ENCODE peak calls at places on chromosome 20, in four cellular contexts. C is HepG2, H is GM12878, D is K562. Y is an unnamed sample.

GRCh38 chr20:32495217-32495565 is 89.9 kb downstream of the NOL4L start:
- DNase-seq in C (no peak), H (no peak), D (no peak), Y (no peak)

GRCh38 chr20:46022411-46023147 is 6.4 kb upstream of the SLC12A5 start:
- DNase-seq in C (peak), H (no peak), D (peak), Y (no peak)

GRCh38 chr20:44501448-44501847 is 20.4 kb downstream of the SERINC3 start:
- DNase-seq in C (no peak), H (no peak), D (no peak), Y (no peak)

GRCh38 chr20:22320245-22320915 is 264.0 kb downstream of the FOXA2 start:
- DNase-seq in C (no peak), H (no peak), D (no peak), Y (no peak)

GRCh38 chr20:31608256-31608980 is 3.3 kb downstream of the ID1 start:
- DNase-seq in C (peak), H (no peak), D (peak), Y (peak)

GRCh38 chr20:54073288-54073687 is 2.9 kb upstream of the BCAS1 start:
- DNase-seq in C (no peak), H (no peak), D (no peak), Y (no peak)

GRCh38 chr20:46709459-46710148 is at the start of gene SLC2A10:
- DNase-seq in C (peak), H (no peak), D (peak), Y (peak)

GRCh38 chr20:3768342-3769130 is 983 bp upstream of the ADISSP start:
- DNase-seq in C (peak), H (no peak), D (peak), Y (peak)

GRCh38 chr20:17014217-17014616 is 212.6 kb upstream of the PCSK2 start:
- DNase-seq in C (no peak), H (no peak), D (no peak), Y (no peak)

GRCh38 chr20:25280051-25280573 is 32.2 kb downstream of the PYGB start:
- DNase-seq in C (no peak), H (no peak), D (no peak), Y (no peak)

GRCh38 chr20:50580016-50580747 is 70.0 kb downstream of the PTPN1 start:
- DNase-seq in C (peak), H (no peak), D (peak), Y (peak)

GRCh38 chr20:51700809-51701285 is 67.3 kb downstream of the ATP9A start:
- DNase-seq in C (peak), H (no peak), D (peak), Y (peak)
- TF ChIP-seq MYC in C (no peak), H (no peak), D (no peak), Y (no peak)

DNA sequence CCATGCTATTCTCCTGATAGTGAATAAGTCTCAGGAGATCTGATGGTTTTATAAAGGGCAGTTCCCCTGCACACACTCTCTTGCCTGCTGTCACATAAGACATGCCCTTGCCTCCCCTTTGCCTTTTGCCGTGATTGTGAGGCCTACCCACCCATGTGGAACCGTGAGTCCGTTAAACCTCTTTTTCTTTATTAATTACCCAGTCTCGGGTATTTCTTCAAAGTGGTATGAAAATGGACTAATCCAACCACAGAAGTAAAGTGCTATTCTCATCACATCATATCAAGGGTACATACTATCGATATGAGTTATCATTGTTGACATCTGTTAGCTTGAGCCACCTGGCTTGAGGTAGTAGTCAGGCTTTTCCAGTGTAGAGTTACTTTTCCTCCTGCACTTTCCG is 2.3 kb downstream of the MANBAL start:
- DNase-seq in C (no peak), H (peak), D (no peak), Y (no peak)
- H3K4me3 ChIP-seq in C (no peak), H (peak), D (no peak), Y (no peak)

GRCh38 chr20:1943267-1944002 is 48.2 kb downstream of the SIRPA start:
- DNase-seq in C (peak), H (no peak), D (no peak), Y (no peak)

GRCh38 chr20:1946442-1946761 is 47.5 kb downstream of the PDYN start:
- DNase-seq in C (no peak), H (no peak), D (no peak), Y (no peak)

GRCh38 chr20:1945660-1946059 is 48.2 kb downstream of the PDYN start:
- DNase-seq in C (no peak), H (no peak), D (no peak), Y (no peak)

GRCh38 chr20:1944345-1945099 is 49.3 kb downstream of the SIRPA start:
- DNase-seq in C (no peak), H (no peak), D (no peak), Y (no peak)

DNA sequence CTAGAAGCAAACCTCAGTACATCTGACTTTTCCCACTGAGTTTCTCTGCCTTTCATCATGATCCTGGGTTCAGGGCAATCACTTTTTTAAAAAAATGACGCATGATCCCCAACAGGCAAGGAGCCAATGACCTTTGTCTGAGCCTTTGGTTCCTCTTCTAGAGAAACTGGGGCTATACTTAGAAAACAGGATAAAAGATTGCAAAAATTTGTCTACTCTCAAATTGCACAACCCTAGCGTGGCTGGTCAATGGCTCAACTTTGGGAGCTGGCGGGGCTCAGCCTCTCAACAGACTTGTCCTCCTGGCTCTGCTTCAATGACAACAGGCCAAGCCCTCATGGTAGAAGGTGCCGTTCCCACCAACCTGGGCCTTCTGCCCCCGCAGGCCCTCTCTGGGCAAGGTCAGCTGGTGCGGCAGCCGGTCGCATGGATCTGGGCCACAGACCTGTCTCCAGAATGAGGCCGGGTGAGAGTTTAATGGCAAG is 48.7 kb downstream of the PDYN start:
- DNase-seq in C (no peak), H (no peak), D (no peak), Y (no peak)
- H3K9ac ChIP-seq in C (no peak), H (no peak), D (no peak), Y (no peak)

GRCh38 chr20:5364136-5364821 is 47.5 kb upstream of the PROKR2 start:
- DNase-seq in C (no peak), H (no peak), D (no peak), Y (no peak)
- TF ChIP-seq MYC in C (no peak), H (no peak), D (no peak), Y (no peak)

Y was measured in endothelial cell of umbilical vein.